ENCODE peak calls at places on chromosomes 1 and 21, in six cellular contexts. J, H, N, K, A and R are unnamed samples.

GRCh38 chr1:218361298-218362065 is 16.3 kb downstream of the TGFB2 start:
- DNase-seq in K (peak; percentile 64), A (no peak), N (peak; percentile 77), H (no peak), J (peak; percentile 81), R (no peak)

GRCh38 chr1:227437495-227438008 is 119.3 kb upstream of the CDC42BPA start:
- DNase-seq in A (no peak), J (peak; percentile 84), N (peak; percentile 70), K (peak; percentile 40), H (no peak), R (no peak)

GRCh38 chr1:5983361-5984103 is 8.7 kb downstream of the NPHP4 start:
- DNase-seq in K (no peak), N (no peak), H (no peak), A (no peak), J (no peak), R (no peak)

GRCh38 chr21:33383056-33383888 is 19.9 kb upstream of the IFNGR2 start:
- DNase-seq in H (peak; percentile 56), N (peak; percentile 71), J (peak; percentile 87), A (peak; percentile 48), K (peak; percentile 10), R (peak; percentile 88)

GRCh38 chr21:40166291-40166843 is 299.1 kb downstream of the PCP4 start:
- DNase-seq in A (no peak), K (peak; percentile 41), N (no peak), J (no peak), H (no peak), R (no peak)

GRCh38 chr21:40146201-40146890 is 279.1 kb downstream of the PCP4 start:
- DNase-seq in A (no peak), K (no peak), N (no peak), J (no peak), H (no peak), R (no peak)

GRCh38 chr1:214331827-214332423 is 51.0 kb downstream of the SMYD2 start:
- DNase-seq in J (peak; percentile 33), A (no peak), K (peak; percentile 73), H (no peak), N (peak; percentile 57), R (peak; percentile 51)

GRCh38 chr21:41247561-41247968 is 69.0 kb upstream of the FAM3B start:
- DNase-seq in A (no peak), N (no peak), H (no peak), K (no peak), J (peak; percentile 97), R (peak; percentile 64)

GRCh38 chr1:222910699-222911098 is 95.9 kb downstream of the DISP1 start:
- DNase-seq in N (no peak), H (no peak), J (no peak), K (no peak), A (no peak), R (no peak)

GRCh38 chr1:219567341-219567947 is 45.5 kb downstream of the ZC3H11B start:
- DNase-seq in A (no peak), K (peak; percentile 3), H (no peak), N (peak; percentile 69), J (peak; percentile 45), R (no peak)

GRCh38 chr1:6474815-6475282 is 8.9 kb upstream of the TNFRSF25 start:
- DNase-seq in H (no peak), N (no peak), A (no peak), K (no peak), J (no peak), R (no peak)

GRCh38 chr1:239053269-239053668 is 333.1 kb upstream of the CHRM3 start:
- DNase-seq in J (no peak), K (no peak), N (no peak), A (no peak), H (no peak), R (no peak)

GRCh38 chr1:29363536-29363935 is 127.2 kb downstream of the PTPRU start:
- DNase-seq in J (no peak), N (no peak), H (no peak), A (no peak), K (no peak), R (no peak)

GRCh38 chr1:86912501-86912900 is 1.4 kb downstream of the SELENOF start:
- DNase-seq in J (peak; percentile 11), H (no peak), K (no peak), N (no peak), A (no peak), R (no peak)

GRCh38 chr1:109113787-109114568 is at the start of gene ELAPOR1:
- DNase-seq in J (no peak), N (no peak), H (peak; percentile 77), K (peak; percentile 71), A (no peak), R (peak; percentile 91)

GRCh38 chr1:109636201-109636952 is 16.7 kb downstream of the AMPD2 start:
- DNase-seq in K (no peak), H (no peak), A (no peak), N (peak; percentile 34), J (no peak), R (no peak)

GRCh38 chr1:154623358-154623757 is 15.4 kb upstream of the ADAR start:
- DNase-seq in H (no peak), N (no peak), A (no peak), J (no peak), K (no peak), R (no peak)

GRCh38 chr1:3548156-3548893 is 63.0 kb downstream of the MEGF6 start:
- DNase-seq in K (peak; percentile 31), H (no peak), N (no peak), A (no peak), J (no peak), R (no peak)

GRCh38 chr1:118294817-118295486 is 109.9 kb upstream of the SPAG17 start:
- DNase-seq in H (no peak), N (no peak), A (no peak), J (no peak), K (no peak), R (no peak)

GRCh38 chr1:118300808-118301207 is 115.8 kb upstream of the SPAG17 start:
- DNase-seq in K (peak; percentile 22), J (no peak), H (no peak), A (no peak), N (no peak), R (no peak)

GRCh38 chr1:118298397-118298796 is 113.4 kb upstream of the SPAG17 start:
- DNase-seq in K (no peak), J (no peak), A (no peak), N (no peak), H (no peak), R (no peak)

GRCh38 chr1:118302145-118302544 is 117.1 kb upstream of the SPAG17 start:
- DNase-seq in J (no peak), H (no peak), N (no peak), A (no peak), K (no peak), R (no peak)

GRCh38 chr1:118297521-118297920 is 112.5 kb upstream of the SPAG17 start:
- DNase-seq in A (no peak), J (no peak), K (no peak), H (no peak), N (no peak), R (no peak)
- TF ChIP-seq CTCF in A (no peak), J (no peak), K (no peak), H (no peak), N (no peak), R (no peak)

DNA sequence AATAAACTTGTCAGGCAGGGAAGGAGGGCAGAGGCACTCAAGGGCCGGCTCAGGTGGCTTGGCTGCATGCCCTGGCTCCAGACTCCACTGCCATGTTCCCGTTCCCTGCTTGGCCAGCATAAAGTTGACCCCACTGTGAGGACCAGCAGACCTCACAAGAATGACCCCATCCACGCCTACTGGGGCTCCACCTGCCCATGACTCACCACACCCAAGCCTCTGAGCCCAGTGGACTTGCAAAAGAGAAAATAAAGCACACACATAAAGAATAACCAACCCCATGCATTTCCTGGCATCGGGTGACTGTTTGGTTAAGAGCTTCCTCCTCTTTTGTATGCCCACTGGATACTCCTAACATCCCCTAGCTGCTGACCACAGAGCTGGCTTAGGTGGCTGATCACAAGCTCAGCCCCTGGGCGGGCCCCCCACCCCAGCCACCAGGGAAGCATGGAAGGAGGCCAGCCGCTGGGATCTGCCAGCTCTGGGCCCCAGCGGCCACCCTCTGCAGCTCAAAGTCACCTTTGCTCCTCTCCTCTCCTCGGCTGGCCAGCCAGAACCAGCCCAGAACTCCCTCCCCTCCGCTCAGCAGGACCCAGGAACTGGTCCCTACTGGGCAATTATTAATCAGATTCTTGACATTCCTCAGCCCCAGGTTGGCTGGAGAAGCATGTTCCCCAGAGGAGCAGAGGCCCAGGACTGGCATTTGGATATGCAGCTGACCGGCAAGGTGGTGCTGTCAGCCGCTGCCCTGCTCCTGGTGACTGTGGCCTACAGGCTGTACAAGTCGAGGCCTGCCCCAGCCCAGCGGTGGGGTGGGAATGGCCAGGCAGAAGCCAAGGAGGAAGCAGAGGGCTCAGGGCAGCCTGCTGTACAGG is at the start of gene KLHDC7A:
- DNase-seq in H (no peak), K (peak; percentile 75), N (peak; percentile 70), A (no peak), J (no peak), R (no peak)
- H3K4me1 ChIP-seq in H (no peaks in the 10 kb centered on the region), K (peaks cover 29% of the 10 kb centered on the region), N (peaks cover 22% of the 10 kb centered on the region), A (peaks cover 29% of the 10 kb centered on the region), J (no peaks in the 10 kb centered on the region), R (no peaks in the 10 kb centered on the region)

DNA sequence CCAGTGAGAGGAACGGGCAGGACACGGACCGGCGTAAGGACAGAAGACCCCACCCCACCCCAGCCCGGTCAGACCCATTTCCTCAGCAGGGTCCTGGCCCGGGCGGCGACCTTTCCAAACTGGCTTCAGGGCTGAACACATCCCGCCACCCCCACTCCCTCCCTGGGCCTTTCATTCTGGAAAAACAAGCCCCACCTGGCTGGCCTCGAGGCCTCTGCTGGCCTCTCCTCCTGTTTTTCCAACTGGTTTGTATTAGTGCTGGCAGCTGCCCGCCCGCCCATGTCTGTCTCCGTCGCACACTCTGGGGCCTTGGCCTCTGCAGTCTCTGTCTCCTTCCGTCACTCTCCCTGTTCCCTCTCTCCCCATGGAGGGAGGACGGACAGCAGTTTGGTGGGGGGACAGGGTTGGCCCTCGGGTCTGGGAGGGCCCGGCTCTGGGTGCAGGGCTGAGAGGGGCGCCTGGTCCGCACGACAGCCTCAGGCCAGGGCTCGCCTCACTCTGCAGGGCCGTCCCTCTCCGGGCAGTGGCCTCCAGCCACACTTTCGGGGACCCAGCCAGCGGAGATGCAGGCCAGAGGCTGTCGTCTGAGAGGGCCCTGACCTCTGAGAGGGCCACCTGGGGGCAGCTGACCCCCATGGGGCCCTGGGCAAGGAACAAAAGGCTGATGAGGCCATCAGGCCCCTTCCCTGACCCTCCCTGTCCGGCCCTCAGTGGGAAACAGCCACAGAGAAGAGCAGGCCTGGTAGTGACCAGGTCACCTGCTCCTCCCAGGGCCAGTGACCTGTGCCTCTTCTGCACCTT is 1.5 kb upstream of the MXRA8 start:
- DNase-seq in H (peak; percentile 72), A (no peak), J (no peak), N (no peak), K (no peak), R (peak; percentile 48)
- TF ChIP-seq CTCF in H (no peak), A (no peak), J (no peak), N (no peak), K (no peak), R (no peak)

GRCh38 chr21:42260121-42260520 is 41.2 kb downstream of the ABCG1 start:
- DNase-seq in A (no peak), N (no peak), H (no peak), J (no peak), K (no peak), R (no peak)
- H3K4me1 ChIP-seq in A (peaks cover 51% of the 10 kb centered on the region), N (peaks cover 7% of the 10 kb centered on the region), H (peaks cover 19% of the 10 kb centered on the region), J (peaks cover 25% of the 10 kb centered on the region), K (peaks cover 7% of the 10 kb centered on the region), R (peaks cover 2% of the 10 kb centered on the region)